ENCODE peak calls at places on chromosomes 1 and 21, in nine cellular contexts. I is breast epithelium; G is fibroblast of lung; D is left lung; J is mammary epithelial cell; Z is CD8-positive, alpha-beta T cell; C is aorta; X is GM23248; M is PC-3. L is an unnamed sample.

GRCh38 chr1:51928896-51929295 is 50.4 kb upstream of the NRDC start:
- DNase-seq in I (no peak), G (no peak), D (no peak), J (no peak), Z (no peak), C (no peak), X (peak), M (peak), L (no peak)

GRCh38 chr1:30877205-30877912 is 31.2 kb downstream of the SDC3 start:
- DNase-seq in I (peak), G (peak), D (peak), J (peak), Z (no peak), C (peak), X (peak), M (no peak), L (no peak)

GRCh38 chr1:221827307-221827642 is 85.4 kb upstream of the DUSP10 start:
- DNase-seq in I (no peak), G (no peak), D (no peak), J (no peak), Z (no peak), C (no peak), X (no peak), M (no peak), L (no peak)

GRCh38 chr1:61184035-61184713 is 101.8 kb downstream of the NFIA start:
- DNase-seq in I (peak), G (peak), D (peak), J (peak), Z (no peak), C (peak), X (peak), M (peak), L (no peak)

GRCh38 chr1:189269011-189269410 is 1208.7 kb downstream of the BRINP3 start:
- DNase-seq in I (no peak), G (peak), D (no peak), J (no peak), Z (no peak), C (no peak), X (no peak), M (no peak), L (no peak)

GRCh38 chr1:230536641-230537155 is 105.6 kb upstream of the COG2 start:
- DNase-seq in I (no peak), G (no peak), D (no peak), J (no peak), Z (no peak), C (no peak), X (no peak), M (no peak), L (no peak)

GRCh38 chr1:194447635-194448034 is 1261.2 kb upstream of the B3GALT2 start:
- DNase-seq in I (no peak), G (peak), D (no peak), J (no peak), Z (no peak), C (no peak), X (no peak), M (no peak), L (no peak)

GRCh38 chr1:13616234-13616633 is 32.6 kb downstream of the PDPN start:
- DNase-seq in I (no peak), G (peak), D (no peak), J (no peak), Z (no peak), C (no peak), X (no peak), M (no peak), L (no peak)

GRCh38 chr1:81430955-81431646 is 369.6 kb upstream of the ADGRL2 start:
- DNase-seq in I (no peak), G (no peak), D (no peak), J (no peak), Z (no peak), C (no peak), X (no peak), M (no peak), L (no peak)

GRCh38 chr21:15009964-15010363 is 54.8 kb downstream of the NRIP1 start:
- DNase-seq in I (no peak), G (peak), D (no peak), J (no peak), Z (no peak), C (no peak), X (peak), M (no peak), L (no peak)

GRCh38 chr1:227885135-227885647 is 62.5 kb downstream of the WNT9A start:
- DNase-seq in I (peak), G (no peak), D (peak), J (no peak), Z (peak), C (no peak), X (no peak), M (no peak), L (no peak)

GRCh38 chr1:162175393-162175792 is 105.9 kb downstream of the NOS1AP start:
- DNase-seq in I (no peak), G (no peak), D (no peak), J (no peak), Z (no peak), C (no peak), X (no peak), M (no peak), L (no peak)

GRCh38 chr21:26810266-26810665 is 34.9 kb downstream of the ADAMTS1 start:
- DNase-seq in I (no peak), G (peak), D (no peak), J (no peak), Z (no peak), C (no peak), X (peak), M (no peak), L (no peak)

GRCh38 chr1:110187139-110187890 is 22.8 kb upstream of the KCNC4 start:
- DNase-seq in I (no peak), G (no peak), D (no peak), J (peak), Z (no peak), C (peak), X (peak), M (peak), L (no peak)

GRCh38 chr21:17454315-17455027 is 58.4 kb upstream of the CXADR start:
- DNase-seq in I (no peak), G (peak), D (no peak), J (peak), Z (no peak), C (no peak), X (peak), M (peak), L (no peak)

GRCh38 chr1:206887701-206888100 is 9.5 kb upstream of the IL24 start:
- DNase-seq in I (no peak), G (peak), D (no peak), J (peak), Z (no peak), C (no peak), X (no peak), M (peak), L (no peak)

GRCh38 chr1:27029517-27029916 is 16.9 kb upstream of the TENT5B start:
- DNase-seq in I (no peak), G (no peak), D (no peak), J (no peak), Z (no peak), C (no peak), X (no peak), M (no peak), L (no peak)

GRCh38 chr1:27033059-27033746 is 20.6 kb upstream of the TENT5B start:
- DNase-seq in I (peak), G (no peak), D (no peak), J (peak), Z (no peak), C (no peak), X (no peak), M (no peak), L (no peak)

GRCh38 chr1:27027575-27028250 is 15.1 kb upstream of the TENT5B start:
- DNase-seq in I (peak), G (no peak), D (no peak), J (no peak), Z (no peak), C (no peak), X (no peak), M (no peak), L (no peak)

GRCh38 chr1:27032119-27032461 is 19.4 kb upstream of the TENT5B start:
- DNase-seq in I (no peak), G (no peak), D (no peak), J (no peak), Z (no peak), C (no peak), X (no peak), M (no peak), L (no peak)

DNA sequence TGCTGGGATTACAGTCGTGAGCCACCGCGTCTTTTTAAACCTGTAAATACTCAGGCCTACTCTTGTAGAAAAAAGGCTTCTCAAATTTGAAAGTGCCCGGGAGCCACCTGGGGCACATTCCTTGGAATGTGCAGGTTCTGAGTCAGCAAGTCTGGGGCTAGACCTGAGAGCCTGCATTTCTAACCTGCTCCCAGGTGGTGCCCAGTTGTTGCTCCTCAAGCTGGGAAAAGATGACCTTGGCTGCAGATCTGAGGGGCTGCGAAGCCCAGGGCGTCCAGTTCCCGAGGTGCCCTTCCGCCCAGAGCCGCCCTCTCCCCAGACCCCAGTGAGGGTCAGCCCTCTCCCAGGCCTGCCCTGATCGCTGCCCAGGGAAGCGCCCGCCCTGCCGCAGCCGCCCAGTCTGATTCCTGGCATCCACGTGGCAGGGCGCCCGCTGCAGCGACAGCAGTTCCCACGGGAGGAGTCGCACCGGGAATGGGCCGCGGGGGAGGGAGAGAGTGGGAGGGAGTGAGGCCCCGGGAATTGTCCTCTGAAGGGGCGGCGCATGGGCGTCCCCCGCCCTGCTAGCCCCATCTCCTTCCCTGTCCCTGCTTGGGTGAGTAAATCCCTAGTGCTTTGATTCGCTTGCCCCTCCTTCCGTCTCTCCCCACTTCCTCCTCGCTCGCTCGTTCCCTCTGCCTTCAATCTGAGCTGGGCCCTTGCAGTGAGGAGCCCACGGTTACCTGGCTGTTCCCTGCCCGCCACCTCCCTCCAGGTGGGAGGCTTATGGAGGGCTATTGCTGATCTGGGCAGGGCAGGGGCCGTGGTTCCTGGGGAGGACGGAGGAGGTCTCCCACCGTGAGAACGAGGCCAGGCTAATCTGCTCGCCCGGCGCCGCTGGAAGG is 18.8 kb upstream of the TENT5B start:
- DNase-seq in I (peak), G (peak), D (peak), J (peak), Z (no peak), C (peak), X (peak), M (peak), L (no peak)
- H3K4me3 ChIP-seq in I (peak), G (no peak), D (peak), J (peak), Z (no peak), C (no peak), X (peak), M (peak), L (no peak)

GRCh38 chr1:66752000-66752592 is at the start of gene DYNLT5:
- DNase-seq in I (no peak), G (peak), D (peak), J (no peak), Z (no peak), C (peak), X (peak), M (no peak), L (no peak)
- H3K27ac ChIP-seq in I (no peak), G (no peak), D (peak), J (no peak), Z (no peak), C (no peak), X (no peak), M (no peak), L (no peak)

GRCh38 chr21:29302340-29302991 is 3.7 kb downstream of the BACH1 start:
- DNase-seq in I (no peak), G (peak), D (no peak), J (peak), Z (no peak), C (no peak), X (peak), M (peak), L (no peak)
- H3K4me3 ChIP-seq in I (peak), G (no peak), D (no peak), J (no peak), Z (no peak), C (no peak), X (peak), M (peak), L (no peak)

GRCh38 chr1:150352883-150353282 is 11.1 kb upstream of the RPRD2 start:
- DNase-seq in I (no peak), G (no peak), D (no peak), J (no peak), Z (no peak), C (no peak), X (no peak), M (no peak), L (no peak)
- H3K27ac ChIP-seq in I (no peak), G (no peak), D (no peak), J (no peak), Z (no peak), C (no peak), X (no peak), M (no peak), L (no peak)

DNA sequence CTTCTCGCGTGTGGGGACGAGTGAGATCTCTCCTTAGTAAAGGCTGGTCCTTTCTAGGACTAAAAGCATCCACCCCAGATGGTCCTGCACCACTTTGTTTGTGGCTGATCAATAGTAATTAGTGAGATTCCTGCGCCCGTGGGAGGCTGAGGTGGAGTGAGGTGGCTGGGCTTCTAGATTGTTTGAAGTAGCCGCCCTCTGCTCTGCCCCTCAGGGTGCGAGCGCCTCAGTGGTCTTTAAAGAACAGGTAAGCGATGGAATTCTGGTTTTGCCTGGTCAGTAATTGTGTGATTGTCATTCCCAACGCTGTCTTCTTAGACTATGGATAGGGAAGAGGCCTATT is 20.7 kb downstream of the PEX14 start:
- DNase-seq in I (peak), G (no peak), D (no peak), J (no peak), Z (no peak), C (no peak), X (no peak), M (no peak), L (no peak)
- H3K4me3 ChIP-seq in I (peak), G (no peak), D (peak), J (no peak), Z (peak), C (no peak), X (peak), M (no peak), L (peak)

GRCh38 chr1:234710381-234710780 is 100.4 kb upstream of the IRF2BP2 start:
- DNase-seq in I (no peak), G (no peak), D (no peak), J (no peak), Z (no peak), C (no peak), X (no peak), M (no peak), L (no peak)
- H3K27ac ChIP-seq in I (no peak), G (no peak), D (peak), J (no peak), Z (no peak), C (no peak), X (no peak), M (no peak), L (no peak)

GRCh38 chr1:116325922-116326321 is 47.1 kb upstream of the ATP1A1 start:
- DNase-seq in I (no peak), G (no peak), D (no peak), J (no peak), Z (peak), C (no peak), X (no peak), M (no peak), L (peak)
- H3K4me3 ChIP-seq in I (no peak), G (no peak), D (no peak), J (no peak), Z (peak), C (no peak), X (no peak), M (no peak), L (peak)

GRCh38 chr1:94820918-94821317 is 761 bp downstream of the SLC44A3 start:
- DNase-seq in I (no peak), G (no peak), D (no peak), J (no peak), Z (no peak), C (no peak), X (no peak), M (peak), L (no peak)
- H3K27ac ChIP-seq in I (peak), G (no peak), D (peak), J (no peak), Z (no peak), C (no peak), X (no peak), M (peak), L (no peak)

DNA sequence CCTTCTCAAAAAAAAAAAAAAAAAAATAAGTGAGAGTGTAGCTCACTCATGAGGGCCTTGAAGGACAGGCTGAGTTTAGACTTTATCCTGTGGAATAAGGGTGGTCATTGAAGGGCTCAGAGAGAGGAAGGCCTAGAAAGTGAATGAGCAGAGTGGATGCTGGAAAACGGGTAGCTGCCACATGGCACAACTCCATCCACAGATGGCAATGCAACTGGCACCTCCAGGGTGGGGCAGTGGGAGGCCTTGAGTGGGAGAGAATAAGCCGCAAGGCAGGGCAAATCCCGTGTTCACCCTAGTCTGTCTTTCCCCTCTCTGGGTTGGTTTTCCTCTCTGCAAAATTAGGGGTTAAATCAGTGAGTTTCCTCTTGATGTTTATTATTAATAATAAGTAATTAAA is 3.1 kb downstream of the TNNI1 start:
- DNase-seq in I (no peak), G (no peak), D (no peak), J (no peak), Z (no peak), C (peak), X (no peak), M (no peak), L (no peak)
- H3K4me3 ChIP-seq in I (no peak), G (no peak), D (no peak), J (no peak), Z (no peak), C (no peak), X (no peak), M (no peak), L (no peak)